ENCODE peak calls at places on chromosomes 3 and 15, in nine cellular contexts. Y is neural progenitor cell, J is pancreas, N is AG04450, B is right lobe of liver, U is left ventricle myocardium inferior, E is tibial artery, K is caudate nucleus, D is WERI-Rb-1. H is an unnamed sample.

GRCh38 chr3:64668582-64669510 is 19.0 kb downstream of the ADAMTS9 start:
- DNase-seq in Y (no peak), J (no peak), N (no peak), B (no peak), U (no peak), E (no peak), K (no peak), D (no peak), H (no peak)

GRCh38 chr3:138935864-138936762 is 10.8 kb downstream of the FOXL2 start:
- DNase-seq in Y (peak), J (peak), N (no peak), B (peak), U (peak), E (peak), K (peak), D (peak), H (peak)

GRCh38 chr3:135907422-135908165 is 57.9 kb upstream of the PPP2R3A start:
- DNase-seq in Y (no peak), J (no peak), N (no peak), B (no peak), U (no peak), E (no peak), K (no peak), D (no peak), H (no peak)

GRCh38 chr3:90145094-90145810 is 1037.8 kb downstream of the EPHA3 start:
- DNase-seq in Y (no peak), J (no peak), N (no peak), B (no peak), U (no peak), E (no peak), K (no peak), D (no peak), H (no peak)

GRCh38 chr15:62603757-62604156 is 438.7 kb upstream of the C2CD4B start:
- DNase-seq in Y (no peak), J (no peak), N (no peak), B (no peak), U (no peak), E (no peak), K (no peak), D (no peak), H (no peak)

GRCh38 chr3:172512363-172512762 is 10.9 kb downstream of the TNFSF10 start:
- DNase-seq in Y (no peak), J (no peak), N (no peak), B (peak), U (peak), E (peak), K (no peak), D (no peak), H (no peak)

GRCh38 chr15:73389539-73389938 is 20.8 kb upstream of the HCN4 start:
- DNase-seq in Y (no peak), J (no peak), N (no peak), B (no peak), U (no peak), E (peak), K (no peak), D (no peak), H (peak)

GRCh38 chr3:4720316-4721075 is 227.3 kb downstream of the ITPR1 start:
- DNase-seq in Y (peak), J (peak), N (no peak), B (peak), U (peak), E (peak), K (peak), D (peak), H (peak)

GRCh38 chr3:47016934-47017435 is 37.5 kb downstream of the NBEAL2 start:
- DNase-seq in Y (no peak), J (no peak), N (peak), B (no peak), U (no peak), E (no peak), K (no peak), D (no peak), H (no peak)

GRCh38 chr3:98025392-98025791 is 9.7 kb downstream of the GABRR3 start:
- DNase-seq in Y (no peak), J (no peak), N (no peak), B (no peak), U (no peak), E (no peak), K (no peak), D (no peak), H (no peak)

GRCh38 chr3:72336821-72337479 is 511.3 kb downstream of the SHQ1 start:
- DNase-seq in Y (peak), J (no peak), N (no peak), B (peak), U (peak), E (peak), K (peak), D (peak), H (peak)

GRCh38 chr15:81253846-81254245 is 57.2 kb downstream of the IL16 start:
- DNase-seq in Y (no peak), J (no peak), N (no peak), B (no peak), U (no peak), E (no peak), K (no peak), D (no peak), H (no peak)

GRCh38 chr3:122936335-122936734 is 91.2 kb downstream of the SEMA5B start:
- DNase-seq in Y (no peak), J (peak), N (no peak), B (no peak), U (no peak), E (no peak), K (no peak), D (no peak), H (no peak)

GRCh38 chr3:196942915-196943277 is 568 bp upstream of the NCBP2 start:
- DNase-seq in Y (no peak), J (peak), N (no peak), B (peak), U (no peak), E (no peak), K (no peak), D (no peak), H (peak)

GRCh38 chr3:133756716-133757694 is 10.8 kb downstream of the TF start:
- DNase-seq in Y (no peak), J (no peak), N (no peak), B (no peak), U (no peak), E (no peak), K (no peak), D (peak), H (no peak)

GRCh38 chr15:41334293-41335120 is 1.8 kb downstream of the NUSAP1 start:
- DNase-seq in Y (peak), J (no peak), N (no peak), B (no peak), U (no peak), E (no peak), K (no peak), D (no peak), H (no peak)

GRCh38 chr3:27360113-27361078 is 8.8 kb downstream of the NEK10 start:
- DNase-seq in Y (no peak), J (no peak), N (no peak), B (peak), U (no peak), E (no peak), K (no peak), D (no peak), H (no peak)

GRCh38 chr15:59611277-59612260 is at the start of gene GCNT3:
- DNase-seq in Y (no peak), J (no peak), N (no peak), B (no peak), U (no peak), E (no peak), K (no peak), D (no peak), H (no peak)

GRCh38 chr3:127159547-127159946 is 33.4 kb upstream of the PRR23E start:
- DNase-seq in Y (peak), J (no peak), N (no peak), B (no peak), U (no peak), E (peak), K (no peak), D (peak), H (no peak)

GRCh38 chr15:65095011-65095746 is 18.6 kb downstream of the KBTBD13 start:
- DNase-seq in Y (no peak), J (no peak), N (no peak), B (no peak), U (no peak), E (peak), K (no peak), D (no peak), H (peak)

GRCh38 chr15:65094294-65094995 is 17.9 kb downstream of the KBTBD13 start:
- DNase-seq in Y (no peak), J (no peak), N (no peak), B (peak), U (no peak), E (peak), K (no peak), D (no peak), H (peak)

GRCh38 chr15:65097651-65098263 is 17.2 kb downstream of the UBAP1L start:
- DNase-seq in Y (no peak), J (no peak), N (no peak), B (no peak), U (no peak), E (peak), K (no peak), D (no peak), H (peak)

GRCh38 chr15:65096481-65097385 is 18.3 kb downstream of the UBAP1L start:
- DNase-seq in Y (no peak), J (no peak), N (no peak), B (no peak), U (no peak), E (peak), K (no peak), D (no peak), H (peak)

DNA sequence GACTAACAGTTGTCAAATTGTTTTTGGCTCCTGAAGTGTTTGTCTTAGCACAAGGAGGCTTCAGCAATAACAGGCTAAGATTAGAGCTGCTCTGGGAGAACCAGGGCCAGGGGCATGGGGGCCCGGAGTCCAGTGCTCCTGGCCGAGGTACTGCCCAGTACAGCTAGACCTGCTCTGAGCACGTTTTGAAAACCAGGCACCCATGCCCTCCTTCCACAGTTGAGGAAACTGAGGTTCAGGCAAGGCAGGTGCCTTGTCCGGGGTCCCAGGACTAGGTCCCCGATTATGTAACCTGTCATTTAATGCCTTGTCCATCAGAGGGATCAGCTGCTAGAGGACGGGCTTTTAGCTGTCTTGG is 19.2 kb downstream of the KBTBD13 start:
- DNase-seq in Y (no peak), J (no peak), N (no peak), B (no peak), U (no peak), E (peak), K (no peak), D (no peak), H (peak)
- H3K27ac ChIP-seq in Y (no peak), J (no peak), N (no peak), B (no peak), U (no peak), E (peak), K (no peak), D (no peak), H (no peak)

GRCh38 chr15:51623386-51623938 is 891 bp upstream of the DMXL2 start:
- DNase-seq in Y (no peak), J (no peak), N (no peak), B (no peak), U (no peak), E (no peak), K (no peak), D (no peak), H (no peak)
- H3K27ac ChIP-seq in Y (no peak), J (peak), N (no peak), B (peak), U (peak), E (no peak), K (peak), D (peak), H (no peak)

GRCh38 chr3:178198329-178198728 is 337.9 kb upstream of the KCNMB2 start:
- DNase-seq in Y (no peak), J (no peak), N (no peak), B (no peak), U (no peak), E (no peak), K (no peak), D (no peak), H (no peak)
- H3K27ac ChIP-seq in Y (no peak), J (no peak), N (no peak), B (no peak), U (no peak), E (no peak), K (peak), D (no peak), H (no peak)

GRCh38 chr3:38022301-38022700 is 7.1 kb downstream of the PLCD1 start:
- DNase-seq in Y (no peak), J (no peak), N (no peak), B (peak), U (no peak), E (peak), K (no peak), D (no peak), H (no peak)

GRCh38 chr3:38021196-38021595 is 8.2 kb downstream of the PLCD1 start:
- DNase-seq in Y (no peak), J (no peak), N (no peak), B (no peak), U (no peak), E (peak), K (no peak), D (no peak), H (peak)

GRCh38 chr3:38020342-38020726 is 9.1 kb downstream of the PLCD1 start:
- DNase-seq in Y (no peak), J (no peak), N (no peak), B (no peak), U (no peak), E (no peak), K (no peak), D (no peak), H (peak)

GRCh38 chr3:38019658-38020341 is 9.6 kb downstream of the PLCD1 start:
- DNase-seq in Y (no peak), J (peak), N (no peak), B (no peak), U (no peak), E (peak), K (no peak), D (no peak), H (peak)

DNA sequence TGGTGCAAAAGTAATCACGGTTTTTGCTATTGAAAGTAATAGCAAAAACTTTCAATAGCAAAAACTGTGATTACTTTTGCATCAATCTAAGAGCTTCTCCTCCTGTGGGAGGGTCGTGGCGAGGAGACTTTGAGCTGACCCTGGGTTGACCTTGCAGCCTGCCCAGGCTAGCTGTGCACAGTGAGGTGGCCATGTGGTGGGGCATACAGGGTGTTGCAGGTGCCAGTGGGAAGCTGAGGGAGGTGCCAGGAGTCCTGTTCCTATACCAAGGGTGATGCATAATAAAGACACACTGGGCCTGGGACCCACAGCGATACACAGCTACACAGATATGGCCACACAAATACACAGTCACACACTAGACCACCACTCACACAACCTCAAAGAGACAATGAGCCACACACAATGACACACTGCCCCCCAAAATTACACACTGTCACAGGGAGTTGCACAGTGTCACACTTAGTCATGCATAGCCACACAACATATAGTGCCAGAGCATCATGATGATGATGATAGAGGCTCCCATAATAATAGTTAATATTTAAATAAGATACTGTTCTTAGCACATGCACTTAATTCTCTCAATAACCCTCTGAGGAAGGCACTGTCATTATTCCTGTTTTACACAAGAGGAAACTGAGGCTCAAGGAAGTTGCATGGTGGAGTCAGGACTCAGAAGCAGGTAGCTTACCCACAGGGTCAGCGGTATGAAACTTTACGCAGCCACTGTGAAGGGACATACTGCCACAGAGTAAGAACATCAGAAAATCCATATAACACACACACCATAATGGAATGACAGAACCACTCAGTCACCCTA is 6.3 kb downstream of the PLCD1 start:
- DNase-seq in Y (no peak), J (no peak), N (no peak), B (no peak), U (no peak), E (peak), K (no peak), D (no peak), H (no peak)
- H3K27ac ChIP-seq in Y (no peak), J (peak), N (no peak), B (no peak), U (peak), E (peak), K (peak), D (no peak), H (no peak)

DNA sequence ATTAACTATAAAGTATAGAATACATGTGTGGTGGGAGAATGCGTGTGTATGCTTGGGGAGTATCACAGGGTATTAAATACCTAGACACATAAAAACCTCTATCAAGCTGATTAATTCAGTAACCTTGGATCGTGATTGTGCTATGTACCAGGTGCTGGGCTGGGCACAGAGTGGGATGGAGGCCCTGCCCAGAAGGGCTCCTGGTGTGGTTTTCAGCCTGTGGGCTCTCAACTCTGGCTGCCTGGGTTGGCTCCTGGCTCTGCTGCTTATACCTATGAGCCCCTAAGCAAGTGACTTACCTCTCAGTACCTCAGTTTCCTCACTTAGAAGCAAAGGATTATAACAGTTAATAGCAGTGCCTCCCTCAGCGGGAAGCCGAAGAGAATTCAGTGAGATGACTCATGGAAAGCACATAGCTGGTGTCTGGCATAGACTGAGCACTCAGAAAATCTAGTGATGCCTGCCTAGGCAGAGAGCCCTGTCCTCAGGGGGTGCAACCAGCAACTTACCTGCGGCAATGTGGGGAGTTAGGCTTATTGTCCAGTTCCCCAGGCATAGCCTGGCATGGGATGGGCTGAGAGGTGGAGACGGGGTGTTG is 90.6 kb upstream of the MYZAP start:
- DNase-seq in Y (no peak), J (no peak), N (no peak), B (no peak), U (no peak), E (no peak), K (no peak), D (no peak), H (peak)
- H3K27ac ChIP-seq in Y (no peak), J (peak), N (no peak), B (no peak), U (peak), E (no peak), K (no peak), D (no peak), H (no peak)

DNA sequence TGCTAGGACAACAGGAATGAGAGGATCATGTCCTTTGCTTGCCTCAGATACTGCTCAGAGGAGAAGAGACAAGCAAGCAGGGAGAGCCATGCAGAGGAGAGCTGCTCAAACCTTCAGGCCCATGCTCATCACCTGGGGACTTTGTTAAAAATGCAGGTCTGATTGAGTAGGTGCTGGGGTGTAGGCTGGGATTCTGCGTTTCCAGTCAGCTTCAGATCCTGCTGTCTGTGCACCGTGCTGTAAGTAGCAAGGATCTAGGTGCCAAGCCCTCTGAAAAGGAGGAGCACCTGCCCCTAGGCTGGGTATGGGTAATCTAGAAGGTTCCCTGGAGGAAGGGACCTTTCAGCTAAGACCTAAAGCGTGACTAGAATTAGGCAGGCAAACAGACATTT is 7.3 kb downstream of the FLNB start:
- DNase-seq in Y (no peak), J (no peak), N (no peak), B (no peak), U (no peak), E (no peak), K (peak), D (no peak), H (no peak)
- H3K27ac ChIP-seq in Y (no peak), J (no peak), N (no peak), B (no peak), U (no peak), E (peak), K (no peak), D (no peak), H (no peak)

GRCh38 chr3:35521196-35521595 is 118.1 kb upstream of the ARPP21 start:
- DNase-seq in Y (no peak), J (no peak), N (no peak), B (no peak), U (no peak), E (no peak), K (no peak), D (no peak), H (no peak)
- H3K27ac ChIP-seq in Y (no peak), J (no peak), N (no peak), B (no peak), U (no peak), E (no peak), K (no peak), D (no peak), H (no peak)

H was measured in endodermal cell.